ENCODE peak calls at places on chromosomes 6 and 20, in five cellular contexts. One of them, this sample, is unnamed.
A peak's percentile ranks its signal among the peaks of the same experiment; 100 is the strongest.

GRCh38 chr6:89828988-89829590 is 591 bp upstream of the CASP8AP2 start:
- DNase-seq in astrocyte of the cerebellum: no peak
- DNase-seq in fibroblast of lung: no peak
- DNase-seq in esophagus squamous epithelium: no peak
- DNase-seq in kidney epithelial cell: no peak
- DNase-seq in this sample: no peak

GRCh38 chr20:44918761-44919160 is 8.9 kb downstream of the PABPC1L start:
- DNase-seq in astrocyte of the cerebellum: no peak
- DNase-seq in fibroblast of lung: no peak
- DNase-seq in esophagus squamous epithelium: no peak
- DNase-seq in kidney epithelial cell: no peak
- DNase-seq in this sample: no peak

GRCh38 chr6:101935732-101936131 is 542.2 kb downstream of the GRIK2 start:
- DNase-seq in astrocyte of the cerebellum: no peak
- DNase-seq in fibroblast of lung: no peak
- DNase-seq in esophagus squamous epithelium: no peak
- DNase-seq in kidney epithelial cell: no peak
- DNase-seq in this sample: no peak

GRCh38 chr20:8639112-8639778 is 429.6 kb upstream of the PLCB4 start:
- DNase-seq in astrocyte of the cerebellum: no peak
- DNase-seq in fibroblast of lung: no peak
- DNase-seq in esophagus squamous epithelium: no peak
- DNase-seq in kidney epithelial cell: no peak
- DNase-seq in this sample: no peak

GRCh38 chr6:106513813-106514212 is 115.5 kb downstream of the RTN4IP1 start:
- DNase-seq in astrocyte of the cerebellum: no peak
- DNase-seq in fibroblast of lung: no peak
- DNase-seq in esophagus squamous epithelium: no peak
- DNase-seq in kidney epithelial cell: no peak
- DNase-seq in this sample: peak; percentile 43

GRCh38 chr6:118982256-118982911 is 47.4 kb upstream of the MCM9 start:
- DNase-seq in astrocyte of the cerebellum: no peak
- DNase-seq in fibroblast of lung: no peak
- DNase-seq in esophagus squamous epithelium: no peak
- DNase-seq in kidney epithelial cell: no peak
- DNase-seq in this sample: no peak

GRCh38 chr6:64622944-64623343 is 987.3 kb downstream of the PHF3 start:
- DNase-seq in astrocyte of the cerebellum: no peak
- DNase-seq in fibroblast of lung: no peak
- DNase-seq in esophagus squamous epithelium: no peak
- DNase-seq in kidney epithelial cell: no peak
- DNase-seq in this sample: no peak

GRCh38 chr6:48101277-48101676 is 9.7 kb downstream of the PTCHD4 start:
- DNase-seq in astrocyte of the cerebellum: no peak
- DNase-seq in fibroblast of lung: peak; percentile 33
- DNase-seq in esophagus squamous epithelium: no peak
- DNase-seq in kidney epithelial cell: no peak
- DNase-seq in this sample: no peak

GRCh38 chr6:25351485-25351884 is 72.3 kb downstream of the CARMIL1 start:
- DNase-seq in astrocyte of the cerebellum: no peak
- DNase-seq in fibroblast of lung: no peak
- DNase-seq in esophagus squamous epithelium: no peak
- DNase-seq in kidney epithelial cell: no peak
- DNase-seq in this sample: no peak

GRCh38 chr6:64838726-64839125 is 868.3 kb downstream of the EYS start:
- DNase-seq in astrocyte of the cerebellum: no peak
- DNase-seq in fibroblast of lung: no peak
- DNase-seq in esophagus squamous epithelium: no peak
- DNase-seq in kidney epithelial cell: no peak
- DNase-seq in this sample: peak; percentile 2

GRCh38 chr6:30942338-30943060 is 1.7 kb downstream of the MUCL3 start:
- DNase-seq in astrocyte of the cerebellum: peak; percentile 42
- DNase-seq in fibroblast of lung: peak; percentile 78
- DNase-seq in esophagus squamous epithelium: no peak
- DNase-seq in kidney epithelial cell: peak; percentile 61
- DNase-seq in this sample: peak; percentile 77

GRCh38 chr20:4047614-4048013 is 32.3 kb upstream of the RNF24 start:
- DNase-seq in astrocyte of the cerebellum: no peak
- DNase-seq in fibroblast of lung: no peak
- DNase-seq in esophagus squamous epithelium: no peak
- DNase-seq in kidney epithelial cell: no peak
- DNase-seq in this sample: no peak

GRCh38 chr6:121881974-121882667 is 446.7 kb downstream of the GJA1 start:
- DNase-seq in astrocyte of the cerebellum: peak; percentile 57
- DNase-seq in fibroblast of lung: peak; percentile 90
- DNase-seq in esophagus squamous epithelium: no peak
- DNase-seq in kidney epithelial cell: no peak
- DNase-seq in this sample: peak; percentile 93

GRCh38 chr6:27478141-27478705 is 5.3 kb upstream of the ZNF184 start:
- DNase-seq in astrocyte of the cerebellum: no peak
- DNase-seq in fibroblast of lung: peak; percentile 29
- DNase-seq in esophagus squamous epithelium: no peak
- DNase-seq in kidney epithelial cell: no peak
- DNase-seq in this sample: peak; percentile 38

GRCh38 chr6:33206864-33207568 is 1.3 kb upstream of the RING1 start:
- DNase-seq in astrocyte of the cerebellum: no peak
- DNase-seq in fibroblast of lung: peak; percentile 63
- DNase-seq in esophagus squamous epithelium: no peak
- DNase-seq in kidney epithelial cell: no peak
- DNase-seq in this sample: no peak

GRCh38 chr6:147508073-147508870 is at the start of gene SAMD5:
- DNase-seq in astrocyte of the cerebellum: no peak
- DNase-seq in fibroblast of lung: peak; percentile 75
- DNase-seq in esophagus squamous epithelium: no peak
- DNase-seq in kidney epithelial cell: no peak
- DNase-seq in this sample: peak; percentile 57

GRCh38 chr6:26311385-26312095 is 53.5 kb upstream of the BTN3A2 start:
- DNase-seq in astrocyte of the cerebellum: no peak
- DNase-seq in fibroblast of lung: peak; percentile 74
- DNase-seq in esophagus squamous epithelium: no peak
- DNase-seq in kidney epithelial cell: no peak
- DNase-seq in this sample: peak; percentile 70

GRCh38 chr20:22374678-22375590 is 209.4 kb downstream of the FOXA2 start:
- DNase-seq in astrocyte of the cerebellum: no peak
- DNase-seq in fibroblast of lung: peak; percentile 24
- DNase-seq in esophagus squamous epithelium: no peak
- DNase-seq in kidney epithelial cell: no peak
- DNase-seq in this sample: no peak

GRCh38 chr6:14344486-14344885 is 226.9 kb downstream of the CD83 start:
- DNase-seq in astrocyte of the cerebellum: no peak
- DNase-seq in fibroblast of lung: no peak
- DNase-seq in esophagus squamous epithelium: no peak
- DNase-seq in kidney epithelial cell: no peak
- DNase-seq in this sample: no peak

GRCh38 chr20:4170621-4171537 is 155.5 kb upstream of the RNF24 start:
- DNase-seq in astrocyte of the cerebellum: no peak
- DNase-seq in fibroblast of lung: no peak
- DNase-seq in esophagus squamous epithelium: no peak
- DNase-seq in kidney epithelial cell: no peak
- DNase-seq in this sample: peak; percentile 32

GRCh38 chr6:23533954-23534725 is 591.9 kb upstream of the NRSN1 start:
- DNase-seq in astrocyte of the cerebellum: no peak
- DNase-seq in fibroblast of lung: peak; percentile 9
- DNase-seq in esophagus squamous epithelium: no peak
- DNase-seq in kidney epithelial cell: no peak
- DNase-seq in this sample: peak; percentile 17

GRCh38 chr20:1866834-1867233 is 28.4 kb upstream of the SIRPA start:
- DNase-seq in astrocyte of the cerebellum: no peak
- DNase-seq in fibroblast of lung: no peak
- DNase-seq in esophagus squamous epithelium: no peak
- DNase-seq in kidney epithelial cell: no peak
- DNase-seq in this sample: no peak

GRCh38 chr6:170388113-170388512 is 81.6 kb downstream of the FAM120B start:
- DNase-seq in astrocyte of the cerebellum: no peak
- DNase-seq in fibroblast of lung: peak; percentile 74
- DNase-seq in esophagus squamous epithelium: no peak
- DNase-seq in kidney epithelial cell: no peak
- DNase-seq in this sample: peak; percentile 76

GRCh38 chr6:107173779-107174178 is 58.5 kb upstream of the BEND3 start:
- DNase-seq in astrocyte of the cerebellum: peak; percentile 9
- DNase-seq in fibroblast of lung: peak; percentile 69
- DNase-seq in esophagus squamous epithelium: no peak
- DNase-seq in kidney epithelial cell: no peak
- DNase-seq in this sample: no peak

GRCh38 chr6:20315456-20315855 is 86.2 kb upstream of the E2F3 start:
- DNase-seq in astrocyte of the cerebellum: no peak
- DNase-seq in fibroblast of lung: no peak
- DNase-seq in esophagus squamous epithelium: no peak
- DNase-seq in kidney epithelial cell: no peak
- DNase-seq in this sample: no peak

GRCh38 chr6:99514089-99514488 is 1.1 kb downstream of the USP45 start:
- DNase-seq in astrocyte of the cerebellum: no peak
- DNase-seq in fibroblast of lung: peak; percentile 10
- DNase-seq in esophagus squamous epithelium: no peak
- DNase-seq in kidney epithelial cell: no peak
- DNase-seq in this sample: peak; percentile 29

GRCh38 chr6:80182291-80182690 is 75.8 kb downstream of the BCKDHB start:
- DNase-seq in astrocyte of the cerebellum: peak; percentile 16
- DNase-seq in fibroblast of lung: peak; percentile 71
- DNase-seq in esophagus squamous epithelium: no peak
- DNase-seq in kidney epithelial cell: peak; percentile 25
- DNase-seq in this sample: peak; percentile 36

GRCh38 chr20:9974324-9974723 is 60.5 kb upstream of the ANKEF1 start:
- DNase-seq in astrocyte of the cerebellum: no peak
- DNase-seq in fibroblast of lung: no peak
- DNase-seq in esophagus squamous epithelium: no peak
- DNase-seq in kidney epithelial cell: no peak
- DNase-seq in this sample: no peak
- TF ChIP-seq CTCF in astrocyte of the cerebellum: no peak
- TF ChIP-seq CTCF in fibroblast of lung: no peak
- TF ChIP-seq CTCF in esophagus squamous epithelium: no peak
- TF ChIP-seq CTCF in kidney epithelial cell: peak; percentile 14
- TF ChIP-seq CTCF in this sample: no peak

GRCh38 chr6:54009052-54009654 is 102.1 kb upstream of the MLIP start:
- DNase-seq in astrocyte of the cerebellum: no peak
- DNase-seq in fibroblast of lung: no peak
- DNase-seq in esophagus squamous epithelium: no peak
- DNase-seq in kidney epithelial cell: no peak
- DNase-seq in this sample: no peak

GRCh38 chr6:54013966-54014365 is 97.3 kb upstream of the MLIP start:
- DNase-seq in astrocyte of the cerebellum: no peak
- DNase-seq in fibroblast of lung: no peak
- DNase-seq in esophagus squamous epithelium: no peak
- DNase-seq in kidney epithelial cell: no peak
- DNase-seq in this sample: no peak

GRCh38 chr6:54010340-54011276 is 100.6 kb upstream of the MLIP start:
- DNase-seq in astrocyte of the cerebellum: peak; percentile 24
- DNase-seq in fibroblast of lung: peak; percentile 9
- DNase-seq in esophagus squamous epithelium: no peak
- DNase-seq in kidney epithelial cell: no peak
- DNase-seq in this sample: no peak

GRCh38 chr6:54008589-54008988 is 102.7 kb upstream of the MLIP start:
- DNase-seq in astrocyte of the cerebellum: no peak
- DNase-seq in fibroblast of lung: no peak
- DNase-seq in esophagus squamous epithelium: no peak
- DNase-seq in kidney epithelial cell: no peak
- DNase-seq in this sample: no peak

GRCh38 chr6:54011277-54011648 is 100.0 kb upstream of the MLIP start:
- DNase-seq in astrocyte of the cerebellum: no peak
- DNase-seq in fibroblast of lung: no peak
- DNase-seq in esophagus squamous epithelium: no peak
- DNase-seq in kidney epithelial cell: no peak
- DNase-seq in this sample: no peak
- H3K4me3 ChIP-seq in astrocyte of the cerebellum: no peak overlapping the region
- H3K4me3 ChIP-seq in fibroblast of lung: no peak overlapping the region
- H3K4me3 ChIP-seq in esophagus squamous epithelium: no peak overlapping the region
- H3K4me3 ChIP-seq in kidney epithelial cell: no peak overlapping the region
- H3K4me3 ChIP-seq in this sample: no peak overlapping the region

GRCh38 chr20:50380697-50381040 is 129.5 kb upstream of the PTPN1 start:
- DNase-seq in astrocyte of the cerebellum: no peak
- DNase-seq in fibroblast of lung: peak; percentile 23
- DNase-seq in esophagus squamous epithelium: no peak
- DNase-seq in kidney epithelial cell: no peak
- DNase-seq in this sample: peak; percentile 80
- TF ChIP-seq CTCF in astrocyte of the cerebellum: peak; percentile 63
- TF ChIP-seq CTCF in fibroblast of lung: peak; percentile 68
- TF ChIP-seq CTCF in esophagus squamous epithelium: no peak
- TF ChIP-seq CTCF in kidney epithelial cell: peak; percentile 25
- TF ChIP-seq CTCF in this sample: peak; percentile 75

GRCh38 chr20:57414867-57415592 is 23.8 kb downstream of the RBM38 start:
- DNase-seq in astrocyte of the cerebellum: no peak
- DNase-seq in fibroblast of lung: no peak
- DNase-seq in esophagus squamous epithelium: no peak
- DNase-seq in kidney epithelial cell: no peak
- DNase-seq in this sample: peak; percentile 21

GRCh38 chr20:57417051-57417689 is 26.0 kb downstream of the RBM38 start:
- DNase-seq in astrocyte of the cerebellum: no peak
- DNase-seq in fibroblast of lung: no peak
- DNase-seq in esophagus squamous epithelium: no peak
- DNase-seq in kidney epithelial cell: no peak
- DNase-seq in this sample: no peak

GRCh38 chr20:57417830-57418780 is 26.9 kb downstream of the RBM38 start:
- DNase-seq in astrocyte of the cerebellum: no peak
- DNase-seq in fibroblast of lung: no peak
- DNase-seq in esophagus squamous epithelium: no peak
- DNase-seq in kidney epithelial cell: no peak
- DNase-seq in this sample: no peak

GRCh38 chr20:57415791-57416190 is 24.6 kb downstream of the RBM38 start:
- DNase-seq in astrocyte of the cerebellum: no peak
- DNase-seq in fibroblast of lung: no peak
- DNase-seq in esophagus squamous epithelium: no peak
- DNase-seq in kidney epithelial cell: no peak
- DNase-seq in this sample: no peak

DNA sequence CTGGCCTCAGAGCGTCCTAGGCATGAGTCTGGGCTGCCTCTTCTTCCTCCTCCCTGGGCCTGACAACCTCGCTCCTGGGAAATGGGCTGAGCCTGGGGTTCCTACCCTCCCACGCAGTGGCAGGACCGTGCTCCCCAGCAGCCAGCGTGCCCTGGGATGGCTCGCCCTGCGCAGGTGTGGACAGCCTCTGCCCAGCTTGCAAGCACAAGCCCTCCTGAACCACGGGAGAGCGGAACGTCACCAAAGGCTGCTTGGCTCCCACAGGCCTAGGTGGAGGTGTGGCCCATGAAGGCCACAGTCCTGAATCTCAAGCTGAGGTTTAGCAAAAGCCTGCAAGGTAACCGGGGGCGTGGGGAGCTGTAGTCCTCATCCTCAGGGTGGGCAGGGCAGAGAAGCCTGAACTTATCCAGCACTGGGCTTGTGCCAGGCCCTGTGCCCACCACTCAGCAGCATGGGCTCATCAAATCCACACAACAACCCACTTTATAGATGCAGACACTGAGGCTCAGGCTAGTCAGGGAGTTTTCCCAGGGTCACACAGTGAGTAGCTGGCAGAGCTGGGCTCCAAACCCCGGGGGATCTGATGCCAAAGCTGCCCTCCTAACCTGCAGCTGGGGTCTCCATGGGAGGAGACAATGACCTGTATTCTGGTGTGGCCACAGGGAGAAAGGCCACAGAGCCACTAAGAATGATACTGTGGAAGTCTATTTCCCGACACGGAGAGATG is 25.3 kb downstream of the RBM38 start:
- DNase-seq in astrocyte of the cerebellum: no peak
- DNase-seq in fibroblast of lung: no peak
- DNase-seq in esophagus squamous epithelium: no peak
- DNase-seq in kidney epithelial cell: no peak
- DNase-seq in this sample: no peak
- H3K4me3 ChIP-seq in astrocyte of the cerebellum: no peak overlapping the region
- H3K4me3 ChIP-seq in fibroblast of lung: no peak overlapping the region
- H3K4me3 ChIP-seq in esophagus squamous epithelium: no peak overlapping the region
- H3K4me3 ChIP-seq in kidney epithelial cell: no peak overlapping the region
- H3K4me3 ChIP-seq in this sample: no peak overlapping the region

GRCh38 chr6:16783485-16783884 is 22.2 kb upstream of the ATXN1 start:
- DNase-seq in astrocyte of the cerebellum: no peak
- DNase-seq in fibroblast of lung: no peak
- DNase-seq in esophagus squamous epithelium: no peak
- DNase-seq in kidney epithelial cell: no peak
- DNase-seq in this sample: no peak
- TF ChIP-seq CTCF in astrocyte of the cerebellum: no peak
- TF ChIP-seq CTCF in fibroblast of lung: no peak
- TF ChIP-seq CTCF in esophagus squamous epithelium: no peak
- TF ChIP-seq CTCF in kidney epithelial cell: no peak
- TF ChIP-seq CTCF in this sample: no peak

This sample was measured in fibroblast of villous mesenchyme.